ENCODE peak calls at places on chromosomes 16 and 17, in five cellular contexts. O is neuronal stem cell, I is H9, C is mesenchymal stem cell, K is H1. R is an unnamed sample. For H3K4me1, the result is how much of the 10 kb centered on the place peaks cover.

GRCh38 chr17:50165466-50165865 is 339 bp upstream of the SGCA start:
- DNase-seq in O (no peak), I (no peak), C (no peak), K (no peak), R (no peak)

GRCh38 chr16:8905168-8905762 is 23.1 kb downstream of the LITAFD start:
- DNase-seq in O (no peak), I (no peak), C (peak), K (no peak), R (peak)

GRCh38 chr17:42975265-42975664 is 4.6 kb downstream of the PTGES3L start:
- DNase-seq in O (no peak), I (no peak), C (no peak), K (no peak), R (no peak)

GRCh38 chr16:50160495-50161164 is 7.5 kb downstream of the TENT4B start:
- DNase-seq in O (no peak), I (no peak), C (no peak), K (no peak), R (no peak)

GRCh38 chr16:66908116-66908515 is 10.6 kb downstream of the CDH16 start:
- DNase-seq in O (no peak), I (no peak), C (no peak), K (no peak), R (no peak)

GRCh38 chr16:67942200-67942509 is 1.8 kb downstream of the LCAT start:
- DNase-seq in O (no peak), I (peak), C (peak), K (peak), R (peak)

GRCh38 chr16:55759983-55760664 is 72.8 kb downstream of the CES1 start:
- DNase-seq in O (peak), I (peak), C (no peak), K (peak), R (no peak)

GRCh38 chr17:63171428-63172205 is 205.6 kb downstream of the TANC2 start:
- DNase-seq in O (no peak), I (no peak), C (peak), K (no peak), R (peak)

GRCh38 chr17:42536372-42537155 is 523 bp downstream of the NAGLU start:
- DNase-seq in O (no peak), I (peak), C (peak), K (peak), R (peak)

GRCh38 chr17:67656494-67657203 is 61.1 kb upstream of the NOL11 start:
- DNase-seq in O (no peak), I (no peak), C (no peak), K (no peak), R (no peak)

GRCh38 chr17:73192219-73192893 is 499 bp upstream of the COG1 start:
- DNase-seq in O (peak), I (peak), C (peak), K (peak), R (peak)

GRCh38 chr16:9372934-9373890 is 281.8 kb downstream of the HAPSTR1 start:
- DNase-seq in O (no peak), I (no peak), C (no peak), K (no peak), R (no peak)

GRCh38 chr17:64216030-64216384 is 47.1 kb downstream of the TEX2 start:
- DNase-seq in O (no peak), I (no peak), C (no peak), K (no peak), R (peak)

GRCh38 chr17:73249700-73250099 is 12.0 kb downstream of the CPSF4L start:
- DNase-seq in O (no peak), I (no peak), C (no peak), K (no peak), R (no peak)

GRCh38 chr17:72538921-72539352 is 418.1 kb downstream of the SOX9 start:
- DNase-seq in O (no peak), I (peak), C (no peak), K (peak), R (no peak)

GRCh38 chr17:78678220-78678554 is 101.0 kb upstream of the DNAH17 start:
- DNase-seq in O (no peak), I (no peak), C (no peak), K (no peak), R (no peak)

GRCh38 chr16:4169415-4169814 is 53.2 kb upstream of the ADCY9 start:
- DNase-seq in O (no peak), I (no peak), C (no peak), K (no peak), R (no peak)

GRCh38 chr16:19746561-19746960 is 28.5 kb downstream of the IQCK start:
- DNase-seq in O (peak), I (no peak), C (no peak), K (no peak), R (no peak)

GRCh38 chr17:78397681-78398101 is 19.2 kb downstream of the PGS1 start:
- DNase-seq in O (no peak), I (no peak), C (peak), K (no peak), R (peak)

GRCh38 chr17:48127371-48128051 is 19.9 kb downstream of the SNX11 start:
- DNase-seq in O (no peak), I (no peak), C (peak), K (no peak), R (peak)

GRCh38 chr16:80105160-80105559 is 435.6 kb upstream of the DYNLRB2 start:
- DNase-seq in O (no peak), I (no peak), C (no peak), K (no peak), R (peak)

GRCh38 chr17:69275751-69276150 is 47.1 kb upstream of the ABCA10 start:
- DNase-seq in O (no peak), I (no peak), C (no peak), K (no peak), R (peak)

GRCh38 chr16:15836965-15837611 is 19.7 kb downstream of the MYH11 start:
- DNase-seq in O (no peak), I (no peak), C (no peak), K (no peak), R (no peak)

GRCh38 chr17:44081681-44082080 is 11.1 kb downstream of the G6PC3 start:
- DNase-seq in O (no peak), I (no peak), C (no peak), K (no peak), R (no peak)

GRCh38 chr16:28263305-28263704 is 29.0 kb upstream of the SBK1 start:
- DNase-seq in O (no peak), I (no peak), C (no peak), K (no peak), R (no peak)

GRCh38 chr17:35170968-35171771 is 23.0 kb downstream of the SLC35G3 start:
- DNase-seq in O (no peak), I (no peak), C (peak), K (no peak), R (peak)

GRCh38 chr17:48483004-48483403 is 47.8 kb downstream of the HOXB1 start:
- DNase-seq in O (no peak), I (no peak), C (no peak), K (no peak), R (no peak)

GRCh38 chr17:82013341-82013740 is 9.3 kb downstream of the CENPX start:
- DNase-seq in O (no peak), I (no peak), C (no peak), K (no peak), R (no peak)

GRCh38 chr16:70715113-70715711 is 29.4 kb upstream of the MTSS2 start:
- DNase-seq in O (no peak), I (no peak), C (peak), K (no peak), R (peak)

GRCh38 chr16:65318138-65318537 is 196.3 kb upstream of the CDH11 start:
- DNase-seq in O (no peak), I (peak), C (no peak), K (peak), R (peak)

GRCh38 chr16:27464663-27465482 is 62.9 kb downstream of the IL21R start:
- DNase-seq in O (no peak), I (no peak), C (no peak), K (no peak), R (no peak)

GRCh38 chr16:71358464-71359031 is at the start of gene CALB2:
- DNase-seq in O (peak), I (peak), C (peak), K (peak), R (peak)

GRCh38 chr17:61575352-61575975 is 15.6 kb downstream of the NACA2 start:
- DNase-seq in O (no peak), I (no peak), C (no peak), K (no peak), R (no peak)

GRCh38 chr16:86064431-86065250 is 165.7 kb downstream of the IRF8 start:
- DNase-seq in O (no peak), I (no peak), C (no peak), K (no peak), R (no peak)

GRCh38 chr16:52203096-52203495 is 343.8 kb downstream of the TOX3 start:
- DNase-seq in O (no peak), I (no peak), C (no peak), K (no peak), R (no peak)

DNA sequence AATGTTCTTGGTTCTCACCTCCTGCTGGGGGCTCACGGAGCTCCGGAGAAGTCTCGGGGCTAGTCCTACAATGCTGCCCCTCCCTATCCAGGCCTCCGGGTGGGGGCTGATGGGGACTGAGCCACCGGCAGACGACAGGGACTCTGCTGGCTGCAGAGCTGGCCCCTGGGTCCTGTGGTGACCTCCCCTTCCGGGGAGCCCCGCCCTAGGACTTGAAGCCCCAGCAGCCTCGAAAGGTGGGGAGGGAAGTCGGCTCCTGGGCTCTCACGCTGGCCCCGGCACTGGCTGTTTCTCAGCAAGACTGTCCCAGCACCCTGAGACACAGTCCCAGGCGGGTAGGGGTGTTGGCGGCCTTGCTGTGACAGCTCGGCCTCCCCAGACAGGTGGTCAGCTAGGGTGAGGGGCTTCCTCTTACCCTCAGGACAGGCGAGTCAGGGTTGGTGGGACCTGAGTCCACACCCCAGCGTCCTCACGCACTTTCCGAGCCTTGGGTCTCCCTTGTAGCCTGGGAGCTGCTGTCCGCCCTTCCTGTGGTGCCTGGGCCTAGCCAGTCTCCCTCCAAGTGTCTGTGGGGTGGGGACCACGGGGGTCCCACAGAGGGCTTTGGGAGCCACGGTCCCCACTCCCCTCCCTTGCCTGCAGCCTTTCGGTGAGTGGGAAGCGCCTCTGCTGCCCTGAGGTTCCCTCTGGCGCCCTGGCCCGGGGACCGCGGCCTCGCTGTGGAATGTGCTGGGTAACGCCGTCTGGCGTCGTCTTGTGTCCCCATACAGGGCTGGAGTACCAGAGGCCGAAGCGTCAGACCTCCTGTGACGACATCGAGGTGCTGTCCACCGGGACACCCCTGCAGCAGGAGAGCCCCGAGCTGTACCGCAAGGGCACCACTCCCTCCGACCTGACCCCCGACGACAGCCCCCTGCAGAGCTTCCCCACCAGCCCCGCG is 76.6 kb downstream of the KLHDC4 start:
- DNase-seq in O (no peak), I (no peak), C (no peak), K (no peak), R (no peak)
- H2BK5ac ChIP-seq in O (no peak), I (no peak), C (no peak), K (no peak), R (no peak)

DNA sequence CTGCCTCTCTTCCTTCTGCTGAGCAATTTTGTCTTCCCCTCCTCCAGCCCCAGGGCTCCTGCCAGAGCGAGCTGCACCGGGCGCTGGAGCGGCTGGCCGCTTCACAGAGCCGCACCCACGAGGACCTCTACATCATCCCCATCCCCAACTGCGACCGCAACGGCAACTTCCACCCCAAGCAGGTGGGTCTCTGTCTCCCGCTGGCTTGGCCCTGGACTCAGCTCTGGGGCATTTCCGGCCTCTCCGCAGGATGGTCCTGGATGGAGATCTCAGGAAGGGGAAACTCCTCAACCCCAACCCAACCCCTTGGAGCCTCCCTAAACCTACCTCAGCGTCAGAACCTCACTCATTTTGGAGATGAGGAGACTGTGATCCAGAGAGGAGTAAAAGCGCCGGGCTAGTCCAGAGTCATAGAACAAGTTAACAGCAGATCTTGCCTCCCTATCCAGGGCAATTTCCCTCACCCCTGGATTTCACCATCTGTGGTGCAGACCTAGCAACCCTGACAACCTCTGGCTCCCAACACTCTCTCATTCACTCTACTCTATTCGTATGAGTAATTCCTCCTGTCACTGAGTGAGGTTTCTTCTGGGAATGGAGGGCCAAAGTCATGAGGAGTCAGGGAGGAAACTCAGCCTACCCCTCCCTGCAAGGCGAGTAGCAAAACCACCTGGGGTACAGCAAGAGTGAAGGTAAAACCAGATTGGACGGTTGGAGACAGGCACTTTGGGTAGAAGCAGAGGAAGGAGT is 10.8 kb downstream of the IGFBP4 start:
- DNase-seq in O (no peak), I (no peak), C (no peak), K (no peak), R (no peak)
- H3K4me1 ChIP-seq in O (under half), I (under half), C (half or more), K (under half), R (under half)

DNA sequence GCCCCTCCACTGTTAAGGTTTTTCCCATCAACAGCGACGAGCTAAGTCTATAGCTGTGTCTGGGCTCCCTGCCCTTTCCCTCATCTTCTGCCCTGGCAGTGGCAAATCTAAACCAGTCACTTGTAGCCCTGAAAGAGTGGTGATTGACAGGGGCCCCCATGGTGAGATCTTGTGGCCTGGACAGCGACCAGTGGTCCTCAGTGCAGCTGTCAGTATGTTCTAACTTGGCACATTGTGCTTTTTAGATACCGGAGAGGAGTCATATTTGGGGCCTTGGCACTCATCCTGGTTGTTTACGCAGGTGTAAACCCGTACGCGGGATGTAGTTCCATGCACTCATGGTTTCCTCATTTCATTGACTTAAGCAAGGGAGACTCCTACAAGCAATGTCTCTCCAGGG is 57.5 kb upstream of the ARHGAP44 start:
- DNase-seq in O (no peak), I (peak), C (no peak), K (no peak), R (no peak)
- H2BK12ac ChIP-seq in O (peak), I (no peak), C (no peak), K (peak), R (peak)

GRCh38 chr16:57735755-57736418 is at the start of gene KATNB1:
- DNase-seq in O (no peak), I (no peak), C (no peak), K (no peak), R (no peak)
- H2BK5ac ChIP-seq in O (peak), I (no peak), C (peak), K (peak), R (peak)

GRCh38 chr16:48682971-48683370 is 73.0 kb upstream of the N4BP1 start:
- DNase-seq in O (no peak), I (no peak), C (no peak), K (no peak), R (no peak)
- H3K4me1 ChIP-seq in O (under half), I (under half), C (under half), K (under half), R (under half)

DNA sequence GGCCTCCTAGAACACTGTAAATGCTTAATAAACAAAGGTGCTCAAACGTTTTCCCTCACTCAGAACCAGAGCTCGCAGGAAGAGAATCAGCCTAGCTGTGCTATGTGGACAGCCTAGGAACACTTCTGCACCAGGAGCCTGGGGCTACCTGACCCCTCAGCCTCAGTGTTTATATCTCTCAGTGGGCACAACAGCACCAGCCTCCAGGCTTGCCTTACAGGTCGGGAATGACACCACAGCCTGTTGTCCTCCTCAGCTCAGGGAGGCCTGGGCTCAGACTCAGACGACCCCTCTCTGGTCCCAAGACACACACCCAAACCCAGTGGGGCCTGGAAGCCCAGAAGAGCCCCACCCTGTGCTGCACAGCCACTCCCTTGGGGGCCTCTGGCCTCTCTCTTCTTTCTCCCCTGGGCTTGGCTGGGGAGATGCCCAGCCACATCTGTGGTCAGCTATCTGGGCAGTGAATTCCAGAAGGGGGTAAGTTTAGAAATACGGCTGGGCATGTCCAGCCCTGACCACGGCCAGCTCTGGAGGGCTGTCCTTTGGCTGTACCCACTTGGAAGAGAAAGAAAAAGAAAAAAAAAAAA is 2.4 kb downstream of the NATD1 start:
- DNase-seq in O (no peak), I (no peak), C (no peak), K (no peak), R (no peak)
- H2BK12ac ChIP-seq in O (no peak), I (no peak), C (no peak), K (no peak), R (no peak)

GRCh38 chr17:46908352-46908751 is 14.6 kb upstream of the GOSR2 start:
- DNase-seq in O (no peak), I (peak), C (no peak), K (no peak), R (no peak)
- H2BK5ac ChIP-seq in O (no peak), I (no peak), C (no peak), K (no peak), R (peak)

DNA sequence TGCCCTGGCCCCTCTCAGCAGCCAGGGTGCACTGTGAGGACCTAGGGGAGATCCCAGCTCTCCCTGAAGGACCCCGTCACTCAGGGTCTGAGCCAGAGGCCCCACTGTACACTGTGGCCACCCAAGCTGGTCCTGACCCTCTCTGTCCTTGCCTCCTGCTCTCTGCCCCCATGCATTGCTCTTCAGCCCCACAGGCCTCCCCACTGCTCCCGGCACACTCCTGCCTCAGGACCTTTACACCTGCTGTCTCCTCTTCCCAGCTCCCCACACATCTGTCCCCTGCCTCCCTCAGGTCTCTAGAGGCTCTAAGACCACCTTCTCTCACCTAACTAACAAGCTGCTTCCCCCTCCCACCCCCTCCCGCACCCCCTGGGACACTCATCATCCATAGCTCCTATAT is 12.9 kb upstream of the RAI1 start:
- DNase-seq in O (no peak), I (no peak), C (no peak), K (no peak), R (no peak)
- H3K4me1 ChIP-seq in O (under half), I (under half), C (under half), K (under half), R (under half)

GRCh38 chr16:89902980-89903379 is 15.7 kb upstream of the MC1R start:
- DNase-seq in O (no peak), I (no peak), C (no peak), K (no peak), R (peak)
- H2BK12ac ChIP-seq in O (no peak), I (no peak), C (no peak), K (no peak), R (peak)

GRCh38 chr17:80760501-80760900 is 215.9 kb downstream of the RPTOR start:
- DNase-seq in O (no peak), I (no peak), C (no peak), K (no peak), R (no peak)
- H2BK5ac ChIP-seq in O (no peak), I (no peak), C (no peak), K (no peak), R (peak)

R was measured in trophoblast cell.